ENCODE peak calls at places on chromosome 21, in four cellular contexts. One of them, this sample, is unnamed.
A peak's percentile ranks its signal among the peaks of the same experiment; 100 is the strongest.

GRCh38 chr21:39048064-39048463 is 135.2 kb downstream of the PSMG1 start:
- DNase-seq in NAMALWA: no peak
- DNase-seq in NCI-H1694: no peak
- DNase-seq in EL: peak; percentile 57
- DNase-seq in this sample: peak; percentile 23

GRCh38 chr21:16644690-16645089 is 868.2 kb upstream of the CXADR start:
- DNase-seq in NAMALWA: no peak
- DNase-seq in NCI-H1694: no peak
- DNase-seq in EL: peak; percentile 33
- DNase-seq in this sample: no peak

GRCh38 chr21:41772351-41773080 is 5.7 kb upstream of the RIPK4 start:
- DNase-seq in NAMALWA: no peak
- DNase-seq in NCI-H1694: no peak
- DNase-seq in EL: no peak
- DNase-seq in this sample: no peak

GRCh38 chr21:37001446-37001845 is 5.1 kb upstream of the RIPPLY3 start:
- DNase-seq in NAMALWA: no peak
- DNase-seq in NCI-H1694: no peak
- DNase-seq in EL: no peak
- DNase-seq in this sample: no peak

GRCh38 chr21:44298301-44298700 is 1.6 kb upstream of the PFKL start:
- DNase-seq in NAMALWA: peak; percentile 64
- DNase-seq in NCI-H1694: no peak
- DNase-seq in EL: peak; percentile 14
- DNase-seq in this sample: peak; percentile 19

GRCh38 chr21:42820513-42821465 is 58.5 kb downstream of the WDR4 start:
- DNase-seq in NAMALWA: no peak
- DNase-seq in NCI-H1694: no peak
- DNase-seq in EL: no peak
- DNase-seq in this sample: no peak

GRCh38 chr21:45556645-45557601 is 14.7 kb upstream of the SLC19A1 start:
- DNase-seq in NAMALWA: no peak
- DNase-seq in NCI-H1694: no peak
- DNase-seq in EL: no peak
- DNase-seq in this sample: no peak

GRCh38 chr21:34737115-34737514 is 68.3 kb downstream of the CLIC6 start:
- DNase-seq in NAMALWA: no peak
- DNase-seq in NCI-H1694: no peak
- DNase-seq in EL: peak; percentile 28
- DNase-seq in this sample: no peak

GRCh38 chr21:15204140-15204774 is 139.5 kb upstream of the NRIP1 start:
- DNase-seq in NAMALWA: no peak
- DNase-seq in NCI-H1694: no peak
- DNase-seq in EL: no peak
- DNase-seq in this sample: no peak

GRCh38 chr21:30227633-30228404 is 11.9 kb upstream of the CLDN8 start:
- DNase-seq in NAMALWA: no peak
- DNase-seq in NCI-H1694: no peak
- DNase-seq in EL: no peak
- DNase-seq in this sample: no peak

GRCh38 chr21:26405735-26406361 is 167.2 kb downstream of the CYYR1 start:
- DNase-seq in NAMALWA: peak; percentile 2
- DNase-seq in NCI-H1694: no peak
- DNase-seq in EL: peak; percentile 90
- DNase-seq in this sample: peak; percentile 25

GRCh38 chr21:33293136-33293535 is 27.0 kb downstream of the IL10RB start:
- DNase-seq in NAMALWA: no peak
- DNase-seq in NCI-H1694: no peak
- DNase-seq in EL: no peak
- DNase-seq in this sample: no peak

GRCh38 chr21:37642493-37642892 is 273.8 kb downstream of the KCNJ6 start:
- DNase-seq in NAMALWA: peak; percentile 61
- DNase-seq in NCI-H1694: no peak
- DNase-seq in EL: no peak
- DNase-seq in this sample: no peak

GRCh38 chr21:45365608-45366241 is 39.2 kb upstream of the COL18A1 start:
- DNase-seq in NAMALWA: no peak
- DNase-seq in NCI-H1694: no peak
- DNase-seq in EL: peak; percentile 88
- DNase-seq in this sample: no peak

GRCh38 chr21:35275776-35276175 is 226.7 kb upstream of the RUNX1 start:
- DNase-seq in NAMALWA: no peak
- DNase-seq in NCI-H1694: no peak
- DNase-seq in EL: no peak
- DNase-seq in this sample: no peak

GRCh38 chr21:29238967-29239289 is 59.8 kb upstream of the BACH1 start:
- DNase-seq in NAMALWA: peak; percentile 25
- DNase-seq in NCI-H1694: no peak
- DNase-seq in EL: peak; percentile 62
- DNase-seq in this sample: no peak

GRCh38 chr21:42865361-42866160 is 13.8 kb downstream of the WDR4 start:
- DNase-seq in NAMALWA: no peak
- DNase-seq in NCI-H1694: peak; percentile 38
- DNase-seq in EL: no peak
- DNase-seq in this sample: peak; percentile 20

GRCh38 chr21:20443558-20444155 is 554.6 kb upstream of the NCAM2 start:
- DNase-seq in NAMALWA: peak; percentile 51
- DNase-seq in NCI-H1694: peak; percentile 33
- DNase-seq in EL: no peak
- DNase-seq in this sample: peak; percentile 34

This sample was measured in NCI-H2171 treated with DMSO at 0.1 percent for 48 hours.